ENCODE peak calls at places on chromosomes 6 and 20, in nine cellular contexts. W, H, R, U, N, O, A, K and V are unnamed samples. For H3K4me1, the result is how much of the 10 kb centered on the place peaks cover.

GRCh38 chr20:22863881-22864280 is 171.2 kb upstream of the SSTR4 start:
- DNase-seq in W (no peak), H (no peak), R (no peak), U (no peak), N (no peak), O (no peak), A (no peak), K (no peak), V (no peak)

GRCh38 chr6:69775450-69775849 is 21.4 kb downstream of the LMBRD1 start:
- DNase-seq in W (no peak), H (no peak), R (no peak), U (no peak), N (no peak), O (no peak), A (no peak), K (no peak), V (no peak)

GRCh38 chr6:21732731-21733130 is 139.2 kb downstream of the SOX4 start:
- DNase-seq in W (no peak), H (no peak), R (no peak), U (no peak), N (no peak), O (no peak), A (no peak), K (no peak), V (no peak)

GRCh38 chr6:142280265-142280664 is 21.5 kb upstream of the ADGRG6 start:
- DNase-seq in W (no peak), H (no peak), R (no peak), U (no peak), N (no peak), O (no peak), A (no peak), K (no peak), V (no peak)

GRCh38 chr6:64012351-64013060 is 376.9 kb downstream of the PHF3 start:
- DNase-seq in W (peak), H (no peak), R (peak), U (no peak), N (no peak), O (peak), A (peak), K (no peak), V (no peak)

GRCh38 chr6:143513410-143513809 is 1.9 kb upstream of the FUCA2 start:
- DNase-seq in W (peak), H (no peak), R (peak), U (no peak), N (no peak), O (no peak), A (peak), K (no peak), V (no peak)

GRCh38 chr6:27553123-27553904 is 80.4 kb upstream of the ZNF184 start:
- DNase-seq in W (no peak), H (no peak), R (peak), U (no peak), N (peak), O (peak), A (peak), K (no peak), V (no peak)

GRCh38 chr6:11188161-11188915 is 44.1 kb downstream of the NEDD9 start:
- DNase-seq in W (no peak), H (no peak), R (no peak), U (no peak), N (no peak), O (no peak), A (peak), K (no peak), V (no peak)

GRCh38 chr20:62636446-62636845 is 5.9 kb upstream of the SLCO4A1 start:
- DNase-seq in W (peak), H (no peak), R (no peak), U (no peak), N (peak), O (no peak), A (no peak), K (no peak), V (peak)

GRCh38 chr20:2382833-2383232 is 2.1 kb downstream of the TGM6 start:
- DNase-seq in W (no peak), H (no peak), R (no peak), U (no peak), N (no peak), O (no peak), A (no peak), K (no peak), V (no peak)

GRCh38 chr20:5529331-5530142 is 212.8 kb upstream of the PROKR2 start:
- DNase-seq in W (peak), H (peak), R (peak), U (peak), N (peak), O (peak), A (peak), K (peak), V (peak)

GRCh38 chr6:156102129-156102528 is 646.5 kb upstream of the NOX3 start:
- DNase-seq in W (no peak), H (no peak), R (peak), U (no peak), N (peak), O (peak), A (peak), K (no peak), V (no peak)

GRCh38 chr6:39190545-39191235 is 38.6 kb downstream of the KCNK5 start:
- DNase-seq in W (no peak), H (no peak), R (no peak), U (no peak), N (no peak), O (no peak), A (no peak), K (no peak), V (no peak)
- H3K27ac ChIP-seq in W (no peak), H (no peak), R (no peak), U (no peak), N (no peak), O (no peak), A (no peak), K (peak), V (no peak)

DNA sequence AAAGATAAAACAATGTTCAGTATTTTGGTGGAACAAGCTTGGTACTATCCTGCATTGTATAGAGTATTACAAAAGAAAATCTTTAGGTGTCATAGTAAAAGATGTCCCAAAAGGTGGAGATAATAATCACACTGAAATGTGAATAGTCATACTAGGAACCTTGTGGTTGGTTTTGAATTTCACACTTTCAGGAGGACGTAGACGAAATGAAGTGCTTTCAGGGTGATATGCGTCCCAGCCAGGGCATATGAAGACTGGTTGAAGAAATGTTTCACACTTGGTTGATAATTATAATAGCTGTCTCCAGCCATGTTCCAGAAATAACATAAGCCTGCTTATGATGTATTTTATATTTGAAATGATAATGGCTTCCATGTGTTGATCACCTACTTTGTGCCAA is 60.4 kb downstream of the SCAND1 start:
- DNase-seq in W (no peak), H (no peak), R (no peak), U (no peak), N (no peak), O (no peak), A (no peak), K (no peak), V (no peak)
- H3K4me3 ChIP-seq in W (no peak), H (no peak), R (no peak), U (no peak), N (no peak), O (no peak), A (no peak), K (no peak), V (no peak)

DNA sequence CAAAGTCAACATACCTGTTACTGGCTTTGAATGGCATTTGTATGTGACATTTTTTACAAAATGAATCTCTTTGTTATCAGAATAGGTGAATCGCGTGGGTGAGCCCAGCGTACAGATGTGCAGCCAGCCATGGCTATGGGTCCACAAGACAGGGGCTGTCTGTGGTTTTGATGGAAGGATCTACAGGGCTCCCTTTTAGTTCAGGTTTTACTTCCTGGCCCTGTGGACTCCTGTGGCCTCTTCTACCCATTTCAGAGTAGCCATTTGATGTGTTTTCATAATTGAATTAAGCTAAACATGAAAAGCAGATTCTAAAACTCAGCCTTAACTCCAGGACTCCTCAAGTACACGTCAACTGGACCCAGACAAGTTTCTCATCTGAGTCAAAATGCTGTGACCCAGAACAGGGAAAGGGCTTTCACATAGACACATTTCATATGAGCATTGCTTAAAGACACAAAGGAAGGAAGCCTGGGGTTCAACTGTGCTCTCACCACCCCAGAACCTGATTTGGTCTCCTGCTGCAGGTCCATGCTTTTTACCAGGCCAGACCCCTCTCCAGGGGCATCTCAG is 105.3 kb upstream of the NAA20 start:
- DNase-seq in W (no peak), H (no peak), R (no peak), U (no peak), N (no peak), O (no peak), A (no peak), K (no peak), V (no peak)
- H3K4me1 ChIP-seq in W (under half), H (under half), R (under half), U (under half), N (under half), O (under half), A (under half), K (under half), V (under half)

GRCh38 chr6:163180874-163181541 is 233.5 kb upstream of the QKI start:
- DNase-seq in W (peak), H (peak), R (peak), U (no peak), N (no peak), O (peak), A (peak), K (peak), V (peak)
- H3K27ac ChIP-seq in W (no peak), H (peak), R (no peak), U (no peak), N (no peak), O (no peak), A (peak), K (no peak), V (no peak)